ENCODE peak calls at places on chromosome 1, in seven cellular contexts. V is progenitor cell of endocrine pancreas; K is occipital lobe; O is activated T-helper 9 cell treated with anti-CD3 and anti-CD28 coated beads, Interleukin-2, amount 50 U/mL, for 16 hours; I is GM12892; B is NCI-H1105 treated with DMSO at 0.1 percent for 48 hours; C is GM19239. N is an unnamed sample.

GRCh38 chr1:29655945-29656866 is 419.9 kb downstream of the PTPRU start:
- DNase-seq in V (peak; percentile 60), K (no peak), O (no peak), I (no peak), B (no peak), C (no peak), N (no peak)

GRCh38 chr1:30111431-30111830 is 612.0 kb downstream of the MATN1 start:
- DNase-seq in V (peak; percentile 43), K (peak; percentile 24), O (no peak), I (no peak), B (peak; percentile 53), C (no peak), N (no peak)

GRCh38 chr1:42333662-42334239 is 1.3 kb downstream of the FOXJ3 start:
- DNase-seq in V (no peak), K (no peak), O (no peak), I (no peak), B (no peak), C (no peak), N (peak; percentile 50)

GRCh38 chr1:24970399-24970753 is 40.3 kb upstream of the RUNX3 start:
- DNase-seq in V (no peak), K (no peak), O (no peak), I (no peak), B (no peak), C (no peak), N (no peak)

GRCh38 chr1:206698990-206699586 is 14.4 kb downstream of the MAPKAPK2 start:
- DNase-seq in V (no peak), K (no peak), O (no peak), I (no peak), B (no peak), C (no peak), N (no peak)

GRCh38 chr1:27789511-27790154 is 16.6 kb downstream of the STX12 start:
- DNase-seq in V (no peak), K (no peak), O (no peak), I (no peak), B (no peak), C (no peak), N (no peak)

GRCh38 chr1:150931773-150932172 is 5.6 kb downstream of the SETDB1 start:
- DNase-seq in V (no peak), K (no peak), O (no peak), I (no peak), B (no peak), C (no peak), N (no peak)

GRCh38 chr1:226545806-226546596 is 2.6 kb upstream of the STUM start:
- DNase-seq in V (no peak), K (no peak), O (no peak), I (no peak), B (no peak), C (no peak), N (no peak)

GRCh38 chr1:41673355-41673754 is 188.9 kb upstream of the EDN2 start:
- DNase-seq in V (no peak), K (no peak), O (no peak), I (peak; percentile 39), B (no peak), C (no peak), N (peak; percentile 63)